ENCODE peak calls at places on chromosomes 12 and 14, in four cellular contexts. X is psoas muscle, W is HCT116, Q is stomach. F is an unnamed sample.

GRCh38 chr12:70059373-70059772 is 183.9 kb upstream of the CNOT2 start:
- DNase-seq in X (no peak), W (no peak), Q (no peak), F (no peak)

GRCh38 chr14:35374273-35374681 is 30.3 kb downstream of the NFKBIA start:
- DNase-seq in X (peak; percentile 66), W (peak; percentile 35), Q (peak; percentile 51), F (peak; percentile 80)

GRCh38 chr12:47361389-47362031 is 281.8 kb upstream of the AMIGO2 start:
- DNase-seq in X (no peak), W (no peak), Q (no peak), F (no peak)

GRCh38 chr12:46354799-46355194 is 17.8 kb downstream of the SLC38A2 start:
- DNase-seq in X (no peak), W (no peak), Q (no peak), F (no peak)

GRCh38 chr12:31324116-31324844 is 1.7 kb downstream of the SINHCAF start:
- DNase-seq in X (peak; percentile 68), W (peak; percentile 63), Q (peak; percentile 83), F (peak; percentile 39)

GRCh38 chr12:64665506-64665905 is 55.2 kb downstream of the RASSF3 start:
- DNase-seq in X (no peak), W (no peak), Q (no peak), F (no peak)

GRCh38 chr12:5433081-5433839 is 1.4 kb downstream of the NTF3 start:
- DNase-seq in X (no peak), W (no peak), Q (no peak), F (peak; percentile 49)

GRCh38 chr14:52325126-52325525 is 11.0 kb downstream of the PTGER2 start:
- DNase-seq in X (no peak), W (no peak), Q (no peak), F (no peak)

GRCh38 chr12:13195848-13196301 is 651 bp upstream of the EMP1 start:
- DNase-seq in X (no peak), W (no peak), Q (no peak), F (no peak)

GRCh38 chr12:47808049-47808448 is 11.7 kb downstream of the HDAC7 start:
- DNase-seq in X (peak; percentile 75), W (no peak), Q (no peak), F (no peak)

GRCh38 chr14:71229875-71230274 is 322.6 kb downstream of the PCNX1 start:
- DNase-seq in X (no peak), W (no peak), Q (no peak), F (no peak)

GRCh38 chr12:105369014-105369413 is 38.5 kb downstream of the C12orf75 start:
- DNase-seq in X (no peak), W (no peak), Q (no peak), F (no peak)

GRCh38 chr14:23112359-23113178 is 6.5 kb downstream of the CEBPE start:
- DNase-seq in X (no peak), W (no peak), Q (no peak), F (no peak)

GRCh38 chr12:44193281-44193680 is 357.4 kb downstream of the TMEM117 start:
- DNase-seq in X (no peak), W (no peak), Q (no peak), F (no peak)

GRCh38 chr12:6222009-6222702 is 22.0 kb downstream of the CD9 start:
- DNase-seq in X (no peak), W (no peak), Q (peak; percentile 70), F (no peak)

GRCh38 chr14:55416866-55417265 is 5.2 kb upstream of the ATG14 start:
- DNase-seq in X (no peak), W (peak; percentile 53), Q (no peak), F (no peak)

GRCh38 chr12:93380480-93381121 is 2.9 kb downstream of the NUDT4 start:
- DNase-seq in X (no peak), W (no peak), Q (no peak), F (no peak)

GRCh38 chr12:56229819-56230448 is at the start of gene SLC39A5:
- DNase-seq in X (no peak), W (no peak), Q (no peak), F (no peak)

GRCh38 chr12:89949457-89950195 is 241.0 kb upstream of the ATP2B1 start:
- DNase-seq in X (no peak), W (no peak), Q (no peak), F (no peak)

GRCh38 chr12:15757553-15758255 is 31.5 kb downstream of the EPS8 start:
- DNase-seq in X (no peak), W (peak; percentile 84), Q (peak; percentile 29), F (peak; percentile 30)

GRCh38 chr12:89856431-89856830 is 147.8 kb upstream of the ATP2B1 start:
- DNase-seq in X (no peak), W (no peak), Q (no peak), F (no peak)

GRCh38 chr12:76764856-76765255 is 941 bp downstream of the ZDHHC17 start:
- DNase-seq in X (no peak), W (no peak), Q (no peak), F (no peak)

GRCh38 chr14:67934087-67934486 is 114.5 kb downstream of the RAD51B start:
- DNase-seq in X (no peak), W (peak; percentile 71), Q (no peak), F (no peak)

GRCh38 chr14:84420236-84420635 is 1109.7 kb upstream of the FLRT2 start:
- DNase-seq in X (no peak), W (no peak), Q (no peak), F (no peak)

GRCh38 chr12:44876554-44877275 is 600 bp upstream of the NELL2 start:
- DNase-seq in X (peak; percentile 45), W (no peak), Q (no peak), F (peak; percentile 59)

GRCh38 chr14:71372411-71372838 is 465.2 kb downstream of the PCNX1 start:
- DNase-seq in X (no peak), W (no peak), Q (no peak), F (no peak)

GRCh38 chr14:91395998-91396660 is 21.5 kb downstream of the CCDC88C start:
- DNase-seq in X (no peak), W (no peak), Q (no peak), F (no peak)

GRCh38 chr12:66279127-66279712 is 23.1 kb upstream of the HELB start:
- DNase-seq in X (no peak), W (peak; percentile 33), Q (no peak), F (no peak)

GRCh38 chr14:28609228-28609828 is 157.3 kb upstream of the FOXG1 start:
- DNase-seq in X (peak; percentile 48), W (peak; percentile 3), Q (peak; percentile 38), F (no peak)

GRCh38 chr12:65728913-65729793 is 95.1 kb upstream of the HMGA2 start:
- DNase-seq in X (no peak), W (peak; percentile 59), Q (no peak), F (no peak)

GRCh38 chr12:127293507-127294310 is 973.3 kb upstream of the TMEM132C start:
- DNase-seq in X (peak; percentile 72), W (peak; percentile 50), Q (peak; percentile 48), F (no peak)

GRCh38 chr14:32010561-32011188 is 66.4 kb upstream of the ARHGAP5 start:
- DNase-seq in X (no peak), W (peak; percentile 73), Q (no peak), F (no peak)

DNA sequence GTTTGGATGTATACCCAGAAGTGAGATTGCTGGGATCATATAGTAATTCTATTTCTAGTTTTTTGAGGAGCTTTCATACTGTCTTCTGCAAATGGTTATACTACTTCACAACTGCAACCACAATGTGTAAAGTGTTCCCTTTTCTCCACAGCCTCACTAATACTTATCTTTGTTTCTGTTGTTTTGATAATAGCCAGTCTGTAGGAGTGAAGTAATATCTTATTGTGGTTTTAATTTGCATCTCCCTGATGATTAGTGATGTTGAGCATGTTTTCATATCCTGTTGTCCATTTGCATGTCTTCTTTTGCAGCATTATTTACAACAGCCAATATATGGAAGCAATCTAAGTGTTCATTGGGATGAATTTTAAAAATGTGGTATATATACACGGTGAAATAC is 29.9 kb downstream of the GABARAPL1 start:
- DNase-seq in X (no peak), W (no peak), Q (no peak), F (no peak)
- H3K9me3 ChIP-seq in X (no peaks in the 10 kb centered on the region), W (no peaks in the 10 kb centered on the region), Q (no peaks in the 10 kb centered on the region), F (no peaks in the 10 kb centered on the region)

DNA sequence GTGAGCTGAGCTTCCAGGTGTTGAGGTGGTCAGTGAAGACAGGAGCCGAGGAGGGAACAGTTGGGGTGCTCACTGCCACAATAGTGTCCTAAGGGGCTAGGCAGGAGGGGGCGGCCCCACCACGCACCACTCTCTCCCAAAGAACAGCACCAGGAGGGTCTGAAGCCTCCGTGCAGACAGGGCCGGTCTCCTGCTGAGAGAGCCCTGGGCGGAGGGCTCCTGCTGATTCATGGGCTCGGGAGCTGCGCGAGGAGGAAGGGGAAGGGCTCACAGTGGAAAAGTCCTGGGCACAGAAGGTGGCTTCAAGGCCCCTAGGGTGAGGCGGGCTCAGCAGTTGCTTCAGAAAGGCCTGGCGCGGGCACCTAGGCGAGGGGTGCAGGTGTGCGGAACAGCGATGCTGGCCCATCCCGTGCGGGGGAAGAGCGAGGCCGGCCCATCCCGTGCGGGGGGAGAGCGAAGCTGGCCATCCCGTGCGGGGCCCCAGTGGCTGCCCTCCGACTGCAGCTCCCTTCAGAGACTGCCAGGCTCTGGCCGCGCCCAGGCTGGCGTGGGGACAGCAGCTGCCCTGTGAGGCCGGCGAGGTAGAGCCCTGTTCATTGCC is 176.7 kb downstream of the ADGRD1 start:
- DNase-seq in X (no peak), W (no peak), Q (no peak), F (no peak)
- H3K9me3 ChIP-seq in X (no peaks in the 10 kb centered on the region), W (no peaks in the 10 kb centered on the region), Q (no peaks in the 10 kb centered on the region), F (no peaks in the 10 kb centered on the region)

GRCh38 chr12:130644566-130644965 is 71.5 kb downstream of the RIMBP2 start:
- DNase-seq in X (no peak), W (no peak), Q (no peak), F (no peak)

GRCh38 chr12:130639759-130640158 is 76.3 kb downstream of the RIMBP2 start:
- DNase-seq in X (no peak), W (no peak), Q (no peak), F (no peak)

GRCh38 chr12:130644124-130644523 is 72.0 kb downstream of the RIMBP2 start:
- DNase-seq in X (no peak), W (no peak), Q (no peak), F (no peak)

GRCh38 chr12:130641571-130642184 is 74.4 kb downstream of the RIMBP2 start:
- DNase-seq in X (no peak), W (no peak), Q (no peak), F (no peak)

GRCh38 chr12:130640496-130640895 is 75.6 kb downstream of the RIMBP2 start:
- DNase-seq in X (no peak), W (no peak), Q (no peak), F (no peak)
- H3K9me3 ChIP-seq in X (no peaks in the 10 kb centered on the region), W (no peaks in the 10 kb centered on the region), Q (no peaks in the 10 kb centered on the region), F (no peaks in the 10 kb centered on the region)

DNA sequence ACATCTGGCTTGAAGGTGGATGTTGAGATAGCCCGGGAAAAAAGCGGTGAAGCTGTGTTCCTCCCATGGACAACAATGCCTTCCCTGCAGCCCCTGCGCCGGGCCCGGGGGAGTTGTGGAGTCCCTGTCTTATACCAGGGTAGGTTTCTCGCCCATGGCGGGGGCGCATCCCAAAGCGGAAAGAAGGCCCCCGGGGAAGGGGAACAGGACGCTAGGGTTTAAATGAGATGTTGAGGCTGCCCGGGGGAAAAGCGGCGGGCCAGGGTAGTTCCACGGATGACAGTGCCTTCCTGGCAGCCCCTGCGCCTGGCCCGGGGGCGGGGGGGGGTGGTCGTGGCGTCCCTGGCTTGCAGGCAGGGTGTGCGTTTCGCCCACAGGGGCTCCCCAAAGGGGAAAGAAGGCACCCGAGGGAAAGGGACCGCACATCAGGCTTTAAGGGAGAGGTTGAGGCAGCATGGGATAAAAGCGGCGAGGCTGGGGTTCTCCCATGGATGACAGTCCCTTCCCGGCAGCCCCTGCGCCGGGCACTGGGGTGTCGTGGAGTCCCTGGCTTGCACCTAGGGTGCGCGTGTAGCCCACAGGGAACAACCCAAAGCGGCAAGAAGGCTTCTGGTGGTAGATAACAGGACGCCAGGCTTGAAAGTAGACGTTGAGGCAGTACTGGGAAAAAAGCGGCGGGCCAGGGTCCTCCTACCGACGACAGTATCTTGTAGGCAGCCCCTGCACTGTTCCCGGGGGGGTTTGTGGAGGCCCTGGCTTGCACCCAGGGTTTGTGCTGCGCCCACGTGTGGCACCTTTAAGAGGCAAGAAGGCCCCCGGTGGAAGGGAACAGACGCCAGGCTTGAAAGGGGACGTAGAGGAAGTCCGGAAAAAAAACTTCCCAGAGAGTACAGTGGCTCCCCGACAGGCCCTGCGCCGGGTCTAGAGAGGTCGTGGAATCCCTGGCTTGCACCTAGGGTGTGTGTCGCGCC is 160.8 kb upstream of the ALG10B start:
- DNase-seq in X (peak; percentile 49), W (no peak), Q (no peak), F (peak; percentile 62)
- H3K9me3 ChIP-seq in X (no peaks in the 10 kb centered on the region), W (no peaks in the 10 kb centered on the region), Q (no peaks in the 10 kb centered on the region), F (no peaks in the 10 kb centered on the region)